ENCODE peak calls at places on chromosome 22, in five cellular contexts. K is choroid plexus epithelial cell, M is psoas muscle, H is thyroid gland, C is cardiac fibroblast. D is an unnamed sample.

GRCh38 chr22:32850157-32850556 is 48.7 kb downstream of the TIMP3 start:
- DNase-seq in K (no peak), M (no peak), C (no peak), H (no peak), D (no peak)

GRCh38 chr22:29071261-29072045 is 1.4 kb upstream of the KREMEN1 start:
- DNase-seq in K (peak), C (peak), M (peak), H (peak), D (no peak)

GRCh38 chr22:40399661-40400060 is 29.3 kb downstream of the SGSM3 start:
- DNase-seq in H (no peak), K (no peak), M (no peak), C (no peak), D (no peak)

GRCh38 chr22:39153220-39153860 is 860 bp upstream of the CBX7 start:
- DNase-seq in H (no peak), C (no peak), K (no peak), M (peak), D (no peak)

GRCh38 chr22:35739642-35740041 is 22.0 kb downstream of the APOL5 start:
- DNase-seq in K (no peak), M (no peak), C (peak), H (peak), D (no peak)

GRCh38 chr22:39647836-39648500 is 77.4 kb downstream of the CACNA1I start:
- DNase-seq in M (no peak), C (no peak), K (no peak), H (no peak), D (no peak)

GRCh38 chr22:32531955-32532818 is 57.6 kb downstream of the FBXO7 start:
- DNase-seq in M (peak), K (peak), C (peak), H (peak), D (no peak)

GRCh38 chr22:17117890-17118289 is 3.3 kb downstream of the TMEM121B start:
- DNase-seq in H (no peak), K (no peak), C (no peak), M (no peak), D (no peak)

GRCh38 chr22:49658902-49659280 is 168.8 kb downstream of the BRD1 start:
- DNase-seq in K (no peak), M (no peak), H (no peak), C (no peak), D (no peak)

GRCh38 chr22:21876486-21877176 is 9.2 kb upstream of the MAPK1 start:
- DNase-seq in C (peak), M (no peak), K (peak), H (no peak), D (no peak)

GRCh38 chr22:22450343-22450839 is 58.2 kb downstream of the ZNF280B start:
- DNase-seq in K (no peak), M (no peak), H (peak), C (no peak), D (peak)

GRCh38 chr22:35971418-35972119 is 57.1 kb downstream of the RBFOX2 start:
- DNase-seq in M (no peak), K (peak), C (peak), H (peak), D (no peak)

DNA sequence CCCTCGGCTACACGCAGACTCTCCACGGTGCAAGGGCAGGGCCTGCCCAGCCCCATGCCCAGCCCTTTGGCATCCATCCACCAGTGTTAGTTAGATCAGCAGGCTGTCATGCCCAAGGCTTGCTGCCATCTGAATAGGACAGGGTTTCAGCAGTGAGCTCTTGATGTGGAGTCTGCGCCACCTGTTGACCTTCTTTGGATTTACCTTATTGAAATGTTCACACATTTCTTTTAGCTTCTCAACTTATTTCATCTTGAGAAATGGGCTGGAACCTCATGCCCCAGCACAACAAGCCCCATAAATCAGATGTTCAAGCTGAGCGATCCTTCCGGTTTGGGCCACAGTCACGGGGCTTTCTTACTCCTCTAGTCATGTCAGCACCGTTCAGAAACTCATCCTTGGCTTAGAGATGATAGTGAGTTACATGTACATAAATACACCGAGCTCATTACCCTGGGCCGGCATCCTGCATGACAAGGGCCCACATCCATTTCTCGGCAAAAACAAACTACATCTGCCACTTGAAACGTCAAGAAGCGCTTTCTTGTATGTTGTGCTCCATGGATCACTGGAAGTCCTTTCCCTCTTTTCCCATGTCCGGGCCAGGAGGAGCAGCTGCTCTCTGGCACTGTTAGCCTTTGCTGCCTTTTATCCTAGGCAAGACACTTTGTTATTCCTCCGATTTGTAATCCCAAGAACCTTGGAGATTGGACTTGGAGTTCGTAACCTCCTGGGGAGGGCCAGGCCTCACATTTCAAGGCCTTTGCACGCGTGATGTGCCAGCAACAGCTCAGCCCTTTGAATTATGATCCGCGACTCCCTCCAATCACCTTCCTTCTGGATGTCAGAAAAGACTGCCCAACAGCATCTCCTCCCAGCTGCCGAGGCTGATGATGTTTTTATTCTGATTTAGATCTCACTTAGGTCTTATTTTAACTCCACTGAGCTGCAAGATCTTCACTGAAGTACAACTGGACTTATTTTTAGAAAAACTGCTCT is 61.9 kb downstream of the PARVB start:
- DNase-seq in H (peak), M (peak), C (peak), K (peak), D (no peak)
- TF ChIP-seq CTCF in H (no peak), M (peak), C (peak), K (peak), D (peak)

GRCh38 chr22:20245577-20246367 is 22.3 kb downstream of the RTN4R start:
- DNase-seq in H (no peak), C (no peak), K (no peak), M (no peak), D (no peak)
- TF ChIP-seq CTCF in H (no peak), C (no peak), K (no peak), M (no peak), D (no peak)

DNA sequence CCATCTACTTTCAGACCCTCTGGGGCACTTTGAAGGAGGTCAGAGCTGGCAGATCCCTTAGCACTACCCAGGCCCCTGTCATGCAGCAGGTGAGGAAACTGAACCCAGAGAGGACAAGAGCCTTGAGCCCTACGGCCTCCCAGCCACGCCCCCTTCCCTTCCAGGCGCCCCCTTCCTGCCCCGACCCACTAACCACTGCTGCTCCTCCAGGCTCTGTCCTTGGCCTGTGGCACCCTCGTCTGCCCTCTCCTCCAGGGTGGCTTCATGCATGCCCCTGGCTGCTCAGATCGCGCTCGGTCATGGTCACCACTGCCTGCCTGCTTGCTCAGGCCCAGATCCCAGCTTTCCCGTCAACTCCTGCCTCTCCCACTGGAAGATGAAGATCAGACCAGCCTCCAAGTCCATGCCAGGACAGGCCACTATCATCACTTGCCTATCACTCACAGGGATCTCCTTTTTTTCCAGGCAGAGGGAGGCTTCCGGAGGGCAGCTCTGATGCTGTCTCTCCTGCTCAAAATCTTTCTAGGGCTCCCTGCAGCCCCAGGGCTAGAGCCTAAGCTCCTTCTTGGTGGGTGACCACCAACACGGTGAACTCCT is 30.7 kb downstream of the ELFN2 start:
- DNase-seq in H (no peak), K (no peak), M (no peak), C (no peak), D (no peak)
- TF ChIP-seq CTCF in H (no peak), K (no peak), M (no peak), C (no peak), D (no peak)

DNA sequence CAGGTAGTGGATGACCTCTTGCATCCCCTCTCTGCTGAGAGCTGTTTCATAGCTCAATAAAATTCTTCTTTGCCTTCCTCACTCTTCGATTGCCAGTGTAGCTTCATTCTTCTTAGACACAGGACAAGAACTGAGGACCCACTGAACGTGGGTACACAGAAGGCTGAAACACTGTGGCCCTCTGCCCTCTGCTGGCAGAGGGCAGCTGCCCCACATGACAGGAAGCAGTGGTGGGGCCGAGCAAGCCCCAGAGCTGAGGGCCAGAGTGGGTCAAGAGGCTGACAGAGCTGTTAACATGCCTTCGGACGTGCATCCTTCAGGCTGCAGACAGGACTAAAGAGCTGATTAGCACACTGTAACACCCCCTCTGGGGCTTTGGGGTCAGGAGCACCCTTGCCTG is 15.6 kb downstream of the SMC1B start:
- DNase-seq in M (no peak), C (no peak), K (no peak), H (no peak), D (no peak)
- TF ChIP-seq CTCF in M (no peak), C (no peak), K (no peak), H (no peak), D (peak)

DNA sequence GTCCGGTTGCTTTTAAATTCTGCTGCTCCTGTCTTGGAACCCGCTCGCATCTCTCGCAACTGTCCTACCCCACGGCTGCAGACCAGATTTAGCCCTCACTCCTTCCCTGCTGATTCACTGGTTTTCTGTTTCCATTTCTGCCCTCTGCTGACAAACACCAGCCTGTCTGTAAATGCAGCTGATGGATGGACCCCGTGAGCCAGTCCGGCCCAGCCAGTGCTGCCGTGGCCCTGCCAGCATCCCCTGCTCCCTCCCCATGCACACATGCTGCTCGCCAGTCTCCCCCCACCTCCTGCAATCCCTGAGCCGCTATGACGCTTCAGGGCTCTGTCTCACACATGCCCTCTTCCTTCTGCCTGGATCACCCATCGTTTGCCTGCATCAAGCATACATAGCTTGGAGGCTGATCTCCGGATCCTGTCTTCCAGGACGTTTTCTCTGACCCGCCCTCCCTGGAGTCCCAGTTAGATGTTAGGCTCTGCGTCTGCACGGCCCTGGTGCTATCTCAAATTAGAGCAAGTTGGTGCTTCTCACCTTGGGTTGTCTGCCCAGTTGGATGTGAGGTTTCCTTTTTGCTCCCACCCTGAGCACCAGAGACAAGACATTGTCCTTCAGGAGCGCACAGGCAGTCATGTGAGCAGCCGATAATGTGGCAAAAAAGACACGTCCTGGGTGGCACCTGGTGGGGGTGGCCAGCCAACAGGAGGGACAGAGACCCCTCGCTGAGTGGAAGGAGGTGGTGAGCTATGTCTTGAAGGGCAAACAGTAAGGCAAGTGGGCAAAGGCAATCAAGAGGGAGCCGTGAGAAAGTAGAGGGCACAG is 4.3 kb upstream of the ACR start:
- DNase-seq in M (no peak), C (peak), K (peak), H (no peak), D (no peak)
- TF ChIP-seq CTCF in M (no peak), C (no peak), K (peak), H (no peak), D (no peak)

GRCh38 chr22:30860176-30861105 is 108.1 kb downstream of the MORC2 start:
- DNase-seq in K (no peak), M (no peak), C (no peak), H (no peak), D (no peak)
- TF ChIP-seq CTCF in K (no peak), M (no peak), C (no peak), H (no peak), D (no peak)

GRCh38 chr22:28019360-28019759 is 100.3 kb upstream of the PITPNB start:
- DNase-seq in C (peak), K (no peak), M (peak), H (peak), D (no peak)

GRCh38 chr22:28016781-28017557 is 97.9 kb upstream of the PITPNB start:
- DNase-seq in M (peak), H (no peak), K (no peak), C (no peak), D (peak)

GRCh38 chr22:28017558-28017820 is 98.4 kb upstream of the PITPNB start:
- DNase-seq in H (no peak), M (no peak), C (no peak), K (no peak), D (peak)

GRCh38 chr22:28017859-28018258 is 98.8 kb upstream of the PITPNB start:
- DNase-seq in H (no peak), C (no peak), M (peak), K (no peak), D (no peak)

GRCh38 chr22:28018461-28018927 is 99.4 kb upstream of the PITPNB start:
- DNase-seq in H (no peak), M (peak), C (no peak), K (no peak), D (no peak)
- TF ChIP-seq CTCF in H (no peak), M (no peak), C (no peak), K (no peak), D (no peak)

GRCh38 chr22:42399315-42400271 is 32.6 kb downstream of the NFAM1 start:
- DNase-seq in C (no peak), M (no peak), H (peak), K (peak), D (no peak)

GRCh38 chr22:42397332-42398246 is 34.6 kb downstream of the NFAM1 start:
- DNase-seq in K (no peak), M (no peak), C (no peak), H (peak), D (peak)

GRCh38 chr22:42400811-42401547 is 31.2 kb downstream of the NFAM1 start:
- DNase-seq in H (no peak), K (no peak), C (no peak), M (no peak), D (no peak)

GRCh38 chr22:42401562-42402334 is 30.5 kb downstream of the NFAM1 start:
- DNase-seq in C (no peak), K (no peak), H (no peak), M (no peak), D (no peak)

DNA sequence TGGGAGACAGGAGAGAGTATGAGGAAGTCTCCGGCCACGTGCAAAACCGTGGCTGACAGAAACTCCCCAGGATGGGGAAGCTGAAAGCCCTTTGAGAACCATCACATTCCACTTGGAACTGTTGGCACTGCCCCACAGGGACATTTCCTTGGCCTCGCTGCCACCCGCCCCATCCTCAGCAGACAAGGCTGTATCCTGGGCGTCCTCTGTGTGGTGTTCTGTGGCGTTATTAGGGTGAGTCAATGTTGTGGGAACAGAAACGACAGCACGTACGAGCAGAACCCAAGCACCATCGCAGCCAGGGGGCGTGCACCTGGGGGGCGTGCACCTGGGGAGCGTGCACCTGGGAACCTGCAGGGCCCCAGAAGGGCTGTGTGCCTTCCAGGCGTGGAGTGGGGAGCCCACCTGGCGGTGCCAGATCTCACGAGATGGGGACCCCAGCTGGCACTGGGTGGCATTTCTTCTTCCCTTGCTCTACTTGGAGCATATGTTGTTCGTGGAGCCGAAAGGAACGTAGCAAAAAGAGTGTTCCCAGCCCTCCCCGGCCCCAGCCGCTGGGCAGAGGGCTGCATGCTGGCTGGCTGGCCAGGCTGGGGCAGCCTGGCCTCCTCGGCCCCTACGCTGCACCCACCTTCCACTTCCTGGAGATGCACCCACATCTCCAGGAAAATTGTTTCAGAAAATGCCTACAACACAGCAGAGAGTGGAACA is 35.4 kb downstream of the NFAM1 start:
- DNase-seq in H (peak), K (no peak), C (no peak), M (no peak), D (peak)
- TF ChIP-seq CTCF in H (no peak), K (no peak), C (no peak), M (no peak), D (peak)

DNA sequence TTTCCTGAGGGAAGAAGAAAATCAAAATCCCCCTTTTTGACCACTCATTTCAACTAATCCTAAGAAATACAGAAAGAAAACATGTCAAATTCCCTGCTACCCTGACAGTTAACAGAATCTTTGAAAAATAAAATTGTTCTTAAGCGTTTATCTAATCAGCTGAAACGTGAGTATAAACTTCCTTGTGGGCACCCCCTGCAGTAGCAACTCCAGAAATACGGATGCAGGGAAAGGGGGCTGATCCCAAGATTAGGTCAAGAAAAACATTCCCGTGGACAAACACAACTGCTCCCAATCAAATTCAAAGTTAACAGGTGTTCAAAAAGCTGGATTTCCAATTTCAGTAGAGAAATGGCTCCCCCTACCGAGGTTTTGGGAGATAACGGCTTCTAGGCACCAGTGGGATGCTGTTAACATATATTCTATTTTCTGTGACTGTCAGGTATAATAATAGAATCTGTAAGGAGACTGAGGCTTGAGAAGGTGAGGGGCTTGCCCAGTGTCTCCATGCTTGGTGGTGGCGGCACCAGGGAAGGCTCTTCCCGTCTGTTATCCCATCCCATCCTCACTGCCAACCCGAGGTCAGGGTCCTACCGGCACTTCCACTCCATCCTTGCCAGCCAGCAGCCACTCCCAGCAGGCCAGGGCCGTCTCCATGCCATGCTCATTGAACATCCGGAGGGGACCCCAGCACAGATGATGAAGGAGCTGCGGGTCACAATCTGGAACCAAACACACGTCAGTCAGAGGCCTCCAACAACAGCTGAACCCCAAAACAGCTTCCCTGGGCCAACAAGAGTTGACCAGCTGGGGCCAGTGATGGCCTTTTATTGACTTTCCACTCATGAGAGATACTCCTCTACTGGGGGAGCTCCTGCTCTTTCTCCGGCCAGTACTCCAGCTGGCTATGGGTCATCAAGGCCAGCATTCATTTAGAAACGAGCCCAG is 32.0 kb upstream of the SERPIND1 start:
- DNase-seq in H (peak), C (peak), M (no peak), K (peak), D (no peak)
- TF ChIP-seq CTCF in H (peak), C (peak), M (peak), K (peak), D (peak)